ENCODE peak calls at places on chromosomes 1 and 21, in eight cellular contexts. W is stimulated activated CD4-positive, alpha-beta T cell treated with anti-CD3 and anti-CD28 coated beads, TNF-alpha, amount 100 ng/mL, for 24 hours; G is cardiac fibroblast; T is lung; P is spleen; M is sigmoid colon; X is stimulated activated CD8-positive, alpha-beta memory T cell treated with anti-CD3 and anti-CD28 coated beads, Interleukin-4, amount 100 ng/mL, for 4 hours; O is kidney tubule cell. Q is an unnamed sample.

GRCh38 chr1:43274125-43274803 is 4.5 kb downstream of the TMEM125 start:
- DNase-seq in T (peak), X (no peak), P (peak), O (peak), W (peak), G (peak), M (peak), Q (peak)

GRCh38 chr1:160284220-160284781 is 632 bp downstream of the PEX19 start:
- DNase-seq in G (peak), P (no peak), M (no peak), W (no peak), X (no peak), O (peak), T (peak), Q (no peak)

GRCh38 chr1:153623091-153623490 is 4.2 kb downstream of the S100A13 start:
- DNase-seq in T (no peak), G (no peak), X (no peak), W (no peak), O (no peak), M (peak), P (no peak), Q (no peak)

GRCh38 chr1:55059302-55060132 is 20.2 kb downstream of the PCSK9 start:
- DNase-seq in W (no peak), O (no peak), X (no peak), T (no peak), G (no peak), P (no peak), M (no peak), Q (no peak)

GRCh38 chr21:31128234-31128633 is 90.0 kb upstream of the KRTAP19-8 start:
- DNase-seq in W (no peak), T (no peak), M (no peak), G (no peak), X (no peak), P (no peak), O (no peak), Q (no peak)

GRCh38 chr1:31227891-31228290 is 11.8 kb downstream of the NKAIN1 start:
- DNase-seq in P (no peak), W (no peak), M (no peak), T (no peak), O (no peak), G (no peak), X (no peak), Q (no peak)

GRCh38 chr1:1858382-1859086 is 32.4 kb downstream of the GNB1 start:
- DNase-seq in G (peak), W (no peak), P (peak), X (no peak), T (peak), M (peak), O (peak), Q (peak)

GRCh38 chr1:154344977-154345837 is 19.9 kb downstream of the ATP8B2 start:
- DNase-seq in W (no peak), O (no peak), X (peak), M (no peak), T (no peak), P (peak), G (peak), Q (no peak)

GRCh38 chr1:25647863-25648262 is 31.3 kb downstream of the MAN1C1 start:
- DNase-seq in O (no peak), X (no peak), T (no peak), M (no peak), G (no peak), W (no peak), P (no peak), Q (no peak)

GRCh38 chr1:87956072-87956471 is 627.4 kb downstream of the LMO4 start:
- DNase-seq in X (no peak), T (no peak), G (peak), M (peak), W (no peak), P (no peak), O (peak), Q (no peak)

GRCh38 chr21:30710499-30710898 is 8.1 kb downstream of the KRTAP21-3 start:
- DNase-seq in W (no peak), G (no peak), O (peak), X (no peak), P (no peak), M (no peak), T (no peak), Q (no peak)

GRCh38 chr1:30191154-30191702 is 532.2 kb downstream of the MATN1 start:
- DNase-seq in G (peak), M (no peak), W (no peak), O (peak), X (no peak), T (peak), P (no peak), Q (no peak)

GRCh38 chr1:170729608-170730378 is 65.9 kb downstream of the PRRX1 start:
- DNase-seq in M (no peak), W (no peak), X (no peak), P (no peak), G (peak), O (no peak), T (no peak), Q (no peak)

GRCh38 chr1:104072915-104073371 is 323.2 kb downstream of the AMY1C start:
- DNase-seq in O (no peak), T (no peak), P (peak), W (no peak), X (no peak), M (no peak), G (no peak), Q (no peak)

GRCh38 chr1:60825593-60825992 is 256.8 kb upstream of the NFIA start:
- DNase-seq in P (peak), G (no peak), W (no peak), X (no peak), T (no peak), M (no peak), O (no peak), Q (no peak)

GRCh38 chr21:16285646-16286223 is 556.0 kb downstream of the USP25 start:
- DNase-seq in T (no peak), P (no peak), M (no peak), O (no peak), X (no peak), W (no peak), G (no peak), Q (no peak)

GRCh38 chr1:169704797-169705196 is 6.6 kb downstream of the SELL start:
- DNase-seq in X (no peak), P (no peak), W (no peak), M (no peak), T (no peak), O (no peak), G (no peak), Q (no peak)

GRCh38 chr21:33308586-33309490 is 15.9 kb upstream of the IFNAR1 start:
- DNase-seq in X (no peak), P (no peak), W (no peak), O (no peak), T (peak), G (peak), M (no peak), Q (no peak)

GRCh38 chr1:118982816-118983557 is 5.2 kb downstream of the TBX15 start:
- DNase-seq in T (no peak), O (no peak), G (no peak), P (no peak), X (no peak), W (no peak), M (no peak), Q (no peak)

GRCh38 chr1:45488978-45489377 is 2.0 kb downstream of the TESK2 start:
- DNase-seq in P (peak), M (no peak), X (no peak), T (no peak), O (no peak), W (no peak), G (no peak), Q (no peak)

GRCh38 chr1:175221548-175222175 is 29.1 kb upstream of the KIAA0040 start:
- DNase-seq in P (no peak), M (no peak), X (no peak), T (no peak), G (peak), W (no peak), O (peak), Q (no peak)

GRCh38 chr1:212260557-212261342 is 24.5 kb upstream of the PPP2R5A start:
- DNase-seq in M (no peak), G (no peak), T (no peak), P (no peak), X (no peak), W (no peak), O (peak), Q (no peak)

GRCh38 chr1:218571515-218571914 is 226.4 kb downstream of the TGFB2 start:
- DNase-seq in X (no peak), W (no peak), M (no peak), P (no peak), O (no peak), T (no peak), G (no peak), Q (no peak)

GRCh38 chr1:160168016-160168415 is 16.6 kb downstream of the ATP1A4 start:
- DNase-seq in O (no peak), T (no peak), P (no peak), W (no peak), M (no peak), G (no peak), X (no peak), Q (no peak)

GRCh38 chr1:243559575-243560172 is 290.4 kb downstream of the AKT3 start:
- DNase-seq in X (no peak), W (no peak), T (no peak), G (no peak), M (no peak), P (no peak), O (no peak), Q (no peak)

GRCh38 chr1:67597336-67597735 is 87.7 kb upstream of the GADD45A start:
- DNase-seq in G (no peak), O (no peak), W (no peak), T (no peak), P (no peak), X (no peak), M (no peak), Q (no peak)

GRCh38 chr1:85584264-85584781 is 3.8 kb downstream of the CCN1 start:
- DNase-seq in X (no peak), O (peak), M (no peak), P (no peak), G (peak), W (no peak), T (no peak), Q (no peak)

GRCh38 chr1:230272557-230272956 is 153.6 kb downstream of the PGBD5 start:
- DNase-seq in M (no peak), O (no peak), G (no peak), P (peak), T (no peak), X (no peak), W (no peak), Q (no peak)

GRCh38 chr1:53107570-53108322 is 34.7 kb downstream of the SLC1A7 start:
- DNase-seq in X (no peak), T (no peak), O (no peak), W (no peak), G (peak), M (no peak), P (no peak), Q (no peak)

Q was measured in cardiac septum.